ENCODE peak calls at places on chromosome 17, in seven cellular contexts. I is HEK293T; R is activated T-helper 1 cell treated with Interleukin-2 at 50 U/mL for 16 hours; T is activated CD4-positive, alpha-beta T cell treated with anti-CD3 and anti-CD28 coated beads, Interleukin-2, amount 10 ng/mL, durations not matched to agents 7 days and 5 days; P is Right ventricle myocardium inferior; V is AG09319; B is NCI-H1105 treated with DMSO at 0.1 percent for 48 hours. O is an unnamed sample.

GRCh38 chr17:82698974-82699442 is 510 bp upstream of the RAB40B start:
- DNase-seq in P (no peak), T (no peak), I (no peak), V (no peak), B (no peak), R (no peak), O (no peak)

GRCh38 chr17:36082062-36082461 is 7.9 kb downstream of the CCL3 start:
- DNase-seq in V (no peak), T (no peak), I (no peak), P (no peak), R (no peak), B (no peak), O (no peak)

GRCh38 chr17:74539281-74539820 is 6.6 kb downstream of the CD300C start:
- DNase-seq in B (no peak), I (no peak), T (no peak), R (no peak), V (no peak), P (peak; percentile 6), O (no peak)

GRCh38 chr17:72719582-72720493 is 372.6 kb downstream of the SLC39A11 start:
- DNase-seq in B (no peak), P (no peak), R (peak; percentile 10), I (no peak), V (no peak), T (peak; percentile 72), O (no peak)

GRCh38 chr17:57994436-57994835 is 6.4 kb upstream of the VEZF1 start:
- DNase-seq in B (no peak), V (no peak), I (no peak), T (no peak), R (no peak), P (no peak), O (no peak)

GRCh38 chr17:17206149-17206912 is at the start of gene PLD6:
- DNase-seq in P (peak; percentile 91), V (peak; percentile 42), T (peak; percentile 93), R (peak; percentile 87), B (peak; percentile 89), I (peak; percentile 94), O (peak; percentile 98)

GRCh38 chr17:19716108-19717030 is at the start of gene SLC47A2:
- DNase-seq in I (no peak), P (peak; percentile 73), R (no peak), T (no peak), B (no peak), V (no peak), O (no peak)

GRCh38 chr17:19312406-19312805 is 50.1 kb downstream of the B9D1 start:
- DNase-seq in T (no peak), P (no peak), B (no peak), V (no peak), R (no peak), I (no peak), O (no peak)

GRCh38 chr17:54968954-54969400 is 412 bp downstream of the STXBP4 start:
- DNase-seq in R (no peak), T (no peak), B (no peak), V (no peak), P (no peak), I (peak; percentile 17), O (no peak)

GRCh38 chr17:56737741-56738161 is 96.0 kb downstream of the C17orf67 start:
- DNase-seq in I (no peak), P (peak; percentile 63), B (no peak), T (no peak), V (no peak), R (no peak), O (no peak)

GRCh38 chr17:9221231-9222180 is 200.2 kb downstream of the NTN1 start:
- DNase-seq in V (no peak), T (no peak), R (no peak), B (no peak), I (no peak), P (peak; percentile 45), O (no peak)